ENCODE peak calls at places on chromosomes 2 and 18, in five cellular contexts. One of them, this sample, is unnamed. For H3K36me3, the result is how much of the 10 kb centered on the place peaks cover.

GRCh38 chr2:223846524-223846923 is 9.1 kb upstream of the AP1S3 start:
- DNase-seq in upper lobe of right lung: no peak
- DNase-seq in fibroblast of lung: peak
- DNase-seq in HepG2: no peak
- DNase-seq in bronchial epithelial cell: peak
- DNase-seq in this sample: no peak

GRCh38 chr2:62467100-62467474 is 38.9 kb downstream of the TMEM17 start:
- DNase-seq in upper lobe of right lung: no peak
- DNase-seq in fibroblast of lung: no peak
- DNase-seq in HepG2: peak
- DNase-seq in bronchial epithelial cell: no peak
- DNase-seq in this sample: no peak

GRCh38 chr2:121075006-121075545 is 209.9 kb downstream of the TFCP2L1 start:
- DNase-seq in upper lobe of right lung: no peak
- DNase-seq in fibroblast of lung: peak
- DNase-seq in HepG2: no peak
- DNase-seq in bronchial epithelial cell: peak
- DNase-seq in this sample: peak

GRCh38 chr2:200340527-200341224 is 34.2 kb downstream of the SPATS2L start:
- DNase-seq in upper lobe of right lung: no peak
- DNase-seq in fibroblast of lung: peak
- DNase-seq in HepG2: no peak
- DNase-seq in bronchial epithelial cell: no peak
- DNase-seq in this sample: no peak

GRCh38 chr18:70207181-70207580 is 1.7 kb upstream of the RTTN start:
- DNase-seq in upper lobe of right lung: no peak
- DNase-seq in fibroblast of lung: no peak
- DNase-seq in HepG2: no peak
- DNase-seq in bronchial epithelial cell: no peak
- DNase-seq in this sample: no peak

GRCh38 chr2:121790276-121790956 is 35.0 kb downstream of the TSN start:
- DNase-seq in upper lobe of right lung: no peak
- DNase-seq in fibroblast of lung: peak
- DNase-seq in HepG2: peak
- DNase-seq in bronchial epithelial cell: peak
- DNase-seq in this sample: no peak

GRCh38 chr2:71807969-71808451 is 339.7 kb downstream of the CYP26B1 start:
- DNase-seq in upper lobe of right lung: no peak
- DNase-seq in fibroblast of lung: no peak
- DNase-seq in HepG2: no peak
- DNase-seq in bronchial epithelial cell: no peak
- DNase-seq in this sample: no peak

GRCh38 chr2:75833386-75833785 is 122.7 kb upstream of the GCFC2 start:
- DNase-seq in upper lobe of right lung: no peak
- DNase-seq in fibroblast of lung: peak
- DNase-seq in HepG2: no peak
- DNase-seq in bronchial epithelial cell: peak
- DNase-seq in this sample: no peak

GRCh38 chr2:226351711-226352110 is 447.9 kb downstream of the IRS1 start:
- DNase-seq in upper lobe of right lung: no peak
- DNase-seq in fibroblast of lung: no peak
- DNase-seq in HepG2: no peak
- DNase-seq in bronchial epithelial cell: no peak
- DNase-seq in this sample: no peak

GRCh38 chr2:118310016-118310877 is 222.0 kb downstream of the INSIG2 start:
- DNase-seq in upper lobe of right lung: peak
- DNase-seq in fibroblast of lung: peak
- DNase-seq in HepG2: no peak
- DNase-seq in bronchial epithelial cell: peak
- DNase-seq in this sample: no peak

GRCh38 chr18:26504831-26505230 is 43.5 kb downstream of the KCTD1 start:
- DNase-seq in upper lobe of right lung: no peak
- DNase-seq in fibroblast of lung: no peak
- DNase-seq in HepG2: no peak
- DNase-seq in bronchial epithelial cell: no peak
- DNase-seq in this sample: no peak

GRCh38 chr2:179562330-179562885 is 297.8 kb upstream of the SESTD1 start:
- DNase-seq in upper lobe of right lung: no peak
- DNase-seq in fibroblast of lung: no peak
- DNase-seq in HepG2: no peak
- DNase-seq in bronchial epithelial cell: no peak
- DNase-seq in this sample: no peak

GRCh38 chr2:187774551-187775071 is 220.4 kb upstream of the TFPI start:
- DNase-seq in upper lobe of right lung: no peak
- DNase-seq in fibroblast of lung: peak
- DNase-seq in HepG2: no peak
- DNase-seq in bronchial epithelial cell: peak
- DNase-seq in this sample: no peak

DNA sequence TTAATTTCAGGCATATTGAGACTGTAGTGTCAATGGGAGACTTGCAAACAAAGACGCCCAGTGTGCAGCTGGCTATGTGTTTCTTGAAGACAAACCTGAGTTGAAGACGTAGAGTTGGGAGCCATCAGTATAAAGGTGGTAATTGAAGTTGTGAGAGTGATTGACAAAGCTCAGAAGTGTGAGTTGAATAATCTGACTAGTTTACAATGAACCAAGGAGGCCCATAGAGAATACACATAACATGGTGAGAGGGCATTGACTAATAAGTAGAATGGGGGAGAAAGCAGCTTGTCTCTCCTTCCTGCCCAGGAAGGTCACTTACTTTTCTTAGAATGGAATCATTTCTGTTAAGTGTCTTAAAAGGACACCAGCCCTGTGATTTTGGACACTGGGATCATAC is 14.1 kb downstream of the SP110 start:
- DNase-seq in upper lobe of right lung: no peak
- DNase-seq in fibroblast of lung: no peak
- DNase-seq in HepG2: no peak
- DNase-seq in bronchial epithelial cell: no peak
- DNase-seq in this sample: no peak
- H3K36me3 ChIP-seq in upper lobe of right lung: half or more
- H3K36me3 ChIP-seq in fibroblast of lung: under half
- H3K36me3 ChIP-seq in HepG2: under half
- H3K36me3 ChIP-seq in bronchial epithelial cell: under half
- H3K36me3 ChIP-seq in this sample: half or more

DNA sequence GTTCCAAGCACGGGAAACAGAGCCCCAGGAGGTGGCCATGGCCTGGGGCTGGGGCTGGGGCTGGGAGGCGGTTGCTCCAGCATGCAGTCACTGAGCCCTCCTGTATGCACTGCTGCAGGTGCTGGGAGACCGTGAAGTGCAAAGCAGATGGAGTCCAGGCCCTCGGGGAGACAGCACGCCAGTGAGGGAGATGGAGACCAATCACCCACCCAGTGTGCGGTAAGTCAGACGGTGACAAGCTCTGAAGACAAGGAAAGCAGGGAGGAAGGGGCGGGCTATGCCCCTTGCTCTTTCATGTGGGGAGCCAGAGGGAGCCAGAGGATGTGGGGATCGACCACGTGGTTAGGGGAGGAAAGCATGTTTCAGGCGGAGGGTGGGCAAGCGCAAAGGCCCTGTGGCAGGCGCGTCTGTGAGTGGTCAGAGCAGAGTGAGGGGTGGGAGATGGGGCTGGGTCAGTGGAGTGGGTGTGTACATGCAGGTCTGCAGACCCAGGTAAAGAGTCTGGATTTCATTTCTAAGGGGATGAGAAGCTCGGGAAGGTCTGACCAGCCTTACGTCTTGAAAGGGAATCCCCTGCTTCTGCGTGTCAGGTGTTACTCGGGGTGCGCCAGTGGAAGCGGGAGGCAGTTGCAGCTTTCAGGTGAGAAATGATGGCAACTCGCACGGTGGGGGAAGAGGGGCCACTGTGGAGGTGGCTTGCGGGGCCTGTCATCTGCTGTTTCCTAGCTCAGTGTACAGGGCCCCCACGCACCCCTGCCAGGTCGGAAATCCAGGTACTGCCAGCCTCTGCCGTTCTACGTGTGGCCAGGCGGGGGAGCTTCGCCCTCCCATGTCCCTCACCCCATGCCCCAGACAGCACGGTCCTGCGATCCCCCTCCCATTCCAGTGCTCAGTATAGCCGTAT is 19.4 kb downstream of the RRM2 start:
- DNase-seq in upper lobe of right lung: no peak
- DNase-seq in fibroblast of lung: no peak
- DNase-seq in HepG2: no peak
- DNase-seq in bronchial epithelial cell: no peak
- DNase-seq in this sample: peak
- H3K36me3 ChIP-seq in upper lobe of right lung: under half
- H3K36me3 ChIP-seq in fibroblast of lung: under half
- H3K36me3 ChIP-seq in HepG2: under half
- H3K36me3 ChIP-seq in bronchial epithelial cell: under half
- H3K36me3 ChIP-seq in this sample: under half

DNA sequence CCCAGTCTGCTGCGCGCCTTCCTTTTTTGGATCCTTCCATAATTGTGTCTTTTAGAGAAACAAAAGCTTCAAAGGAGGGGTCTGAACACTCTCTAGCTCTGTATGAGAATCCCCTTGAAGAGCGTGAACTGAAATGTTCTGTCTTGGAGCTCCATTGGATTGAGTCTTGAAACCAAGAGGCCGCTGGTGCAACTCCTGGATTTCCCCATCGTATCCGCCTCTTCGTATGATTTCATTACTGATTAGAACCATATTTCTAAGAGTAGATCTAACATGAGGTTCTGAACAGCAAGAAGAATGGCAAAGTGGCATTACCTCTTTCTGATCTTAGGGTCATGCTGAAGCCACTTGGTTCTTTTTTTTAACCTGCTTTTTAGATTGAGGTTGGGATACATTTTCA is 31.4 kb upstream of the NRP2 start:
- DNase-seq in upper lobe of right lung: no peak
- DNase-seq in fibroblast of lung: no peak
- DNase-seq in HepG2: no peak
- DNase-seq in bronchial epithelial cell: no peak
- DNase-seq in this sample: no peak
- H3K36me3 ChIP-seq in upper lobe of right lung: under half
- H3K36me3 ChIP-seq in fibroblast of lung: under half
- H3K36me3 ChIP-seq in HepG2: under half
- H3K36me3 ChIP-seq in bronchial epithelial cell: under half
- H3K36me3 ChIP-seq in this sample: under half

GRCh38 chr2:237279012-237279768 is 134.8 kb downstream of the COL6A3 start:
- DNase-seq in upper lobe of right lung: no peak
- DNase-seq in fibroblast of lung: no peak
- DNase-seq in HepG2: no peak
- DNase-seq in bronchial epithelial cell: no peak
- DNase-seq in this sample: no peak

GRCh38 chr2:237280937-237281336 is 133.0 kb downstream of the COL6A3 start:
- DNase-seq in upper lobe of right lung: no peak
- DNase-seq in fibroblast of lung: no peak
- DNase-seq in HepG2: no peak
- DNase-seq in bronchial epithelial cell: no peak
- DNase-seq in this sample: no peak

GRCh38 chr2:237281900-237282306 is 132.1 kb downstream of the COL6A3 start:
- DNase-seq in upper lobe of right lung: no peak
- DNase-seq in fibroblast of lung: peak
- DNase-seq in HepG2: no peak
- DNase-seq in bronchial epithelial cell: peak
- DNase-seq in this sample: no peak

GRCh38 chr2:237278593-237278992 is 135.4 kb downstream of the COL6A3 start:
- DNase-seq in upper lobe of right lung: no peak
- DNase-seq in fibroblast of lung: peak
- DNase-seq in HepG2: no peak
- DNase-seq in bronchial epithelial cell: no peak
- DNase-seq in this sample: no peak

GRCh38 chr2:237280235-237280634 is 133.7 kb downstream of the COL6A3 start:
- DNase-seq in upper lobe of right lung: no peak
- DNase-seq in fibroblast of lung: peak
- DNase-seq in HepG2: no peak
- DNase-seq in bronchial epithelial cell: peak
- DNase-seq in this sample: no peak
- H3K36me3 ChIP-seq in upper lobe of right lung: under half
- H3K36me3 ChIP-seq in fibroblast of lung: under half
- H3K36me3 ChIP-seq in HepG2: under half
- H3K36me3 ChIP-seq in bronchial epithelial cell: under half
- H3K36me3 ChIP-seq in this sample: under half

GRCh38 chr2:10231551-10232085 is 71.1 kb upstream of the HPCAL1 start:
- DNase-seq in upper lobe of right lung: peak
- DNase-seq in fibroblast of lung: no peak
- DNase-seq in HepG2: no peak
- DNase-seq in bronchial epithelial cell: no peak
- DNase-seq in this sample: no peak

GRCh38 chr2:10230499-10230898 is 72.2 kb upstream of the HPCAL1 start:
- DNase-seq in upper lobe of right lung: no peak
- DNase-seq in fibroblast of lung: no peak
- DNase-seq in HepG2: no peak
- DNase-seq in bronchial epithelial cell: no peak
- DNase-seq in this sample: no peak

GRCh38 chr2:10233131-10234012 is 69.3 kb upstream of the HPCAL1 start:
- DNase-seq in upper lobe of right lung: peak
- DNase-seq in fibroblast of lung: no peak
- DNase-seq in HepG2: no peak
- DNase-seq in bronchial epithelial cell: no peak
- DNase-seq in this sample: no peak

GRCh38 chr2:10234013-10234306 is 68.7 kb upstream of the HPCAL1 start:
- DNase-seq in upper lobe of right lung: no peak
- DNase-seq in fibroblast of lung: no peak
- DNase-seq in HepG2: no peak
- DNase-seq in bronchial epithelial cell: no peak
- DNase-seq in this sample: no peak

DNA sequence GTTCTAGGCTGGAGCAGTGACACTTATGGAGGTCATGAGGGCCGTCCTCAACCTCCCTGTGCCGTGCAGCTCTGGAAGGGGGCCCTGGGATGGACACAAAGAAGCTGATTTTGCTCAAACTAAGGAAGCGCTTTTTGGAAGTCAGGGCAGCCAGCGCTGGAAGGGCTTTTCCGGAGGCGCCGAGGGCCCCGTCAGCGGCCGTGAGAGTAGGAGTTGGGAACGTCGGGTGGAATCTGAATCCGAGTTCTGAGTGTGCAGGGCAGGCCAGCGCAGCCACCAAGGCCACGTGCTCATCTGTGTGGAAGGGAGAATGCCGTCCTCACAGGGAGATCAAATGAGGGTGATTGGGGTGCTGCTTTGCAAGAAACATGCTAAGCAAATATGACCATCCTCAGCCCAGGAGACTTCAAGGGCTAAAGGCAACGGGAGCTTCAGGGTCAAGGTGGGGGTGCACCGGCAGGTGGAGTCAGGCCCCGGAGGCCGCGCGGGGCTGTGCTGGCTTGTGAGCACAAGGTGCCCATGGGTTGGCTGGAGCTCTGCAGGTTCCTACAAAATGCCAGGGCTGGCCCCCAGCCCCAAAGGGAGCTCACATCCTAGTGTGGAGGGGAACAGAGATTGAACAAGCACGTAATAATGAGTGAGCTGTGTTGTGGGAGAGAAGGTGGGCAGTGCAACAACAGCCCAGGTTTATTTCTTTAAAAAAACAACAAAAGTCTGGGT is 70.4 kb upstream of the HPCAL1 start:
- DNase-seq in upper lobe of right lung: peak
- DNase-seq in fibroblast of lung: no peak
- DNase-seq in HepG2: no peak
- DNase-seq in bronchial epithelial cell: no peak
- DNase-seq in this sample: no peak
- H3K36me3 ChIP-seq in upper lobe of right lung: under half
- H3K36me3 ChIP-seq in fibroblast of lung: under half
- H3K36me3 ChIP-seq in HepG2: under half
- H3K36me3 ChIP-seq in bronchial epithelial cell: under half
- H3K36me3 ChIP-seq in this sample: under half